ENCODE peak calls at places on chromosomes 2 and 18, in seven cellular contexts. I is choroid plexus epithelial cell, J is IMR-90, H is pancreas, S is MM.1S, X is spleen, Q is psoas muscle. G is an unnamed sample.

GRCh38 chr18:79630266-79631095 is 49.1 kb upstream of the CTDP1 start:
- DNase-seq in Q (no peak), S (no peak), H (no peak), X (peak), J (no peak), I (peak), G (no peak)

GRCh38 chr18:40355701-40356100 is 1599.3 kb upstream of the PIK3C3 start:
- DNase-seq in H (no peak), Q (no peak), J (peak), X (no peak), S (no peak), I (peak), G (no peak)

GRCh38 chr2:158738363-158738762 is 56.8 kb upstream of the DAPL1 start:
- DNase-seq in Q (no peak), H (no peak), X (no peak), I (no peak), J (no peak), S (no peak), G (no peak)

GRCh38 chr2:82139979-82140611 is 1835.5 kb upstream of the LRRTM1 start:
- DNase-seq in S (no peak), J (no peak), Q (no peak), X (no peak), I (no peak), H (no peak), G (no peak)

GRCh38 chr2:86062043-86062442 is 43.6 kb downstream of the POLR1A start:
- DNase-seq in X (no peak), I (peak), H (no peak), S (no peak), Q (no peak), J (peak), G (no peak)

GRCh38 chr2:458431-458827 is 170.5 kb upstream of the ALKAL2 start:
- DNase-seq in I (no peak), J (no peak), H (no peak), X (no peak), S (no peak), Q (no peak), G (no peak)

GRCh38 chr2:33241581-33241980 is 234.9 kb upstream of the RASGRP3 start:
- DNase-seq in I (peak), X (no peak), H (no peak), J (no peak), Q (no peak), S (no peak), G (no peak)

GRCh38 chr2:99653433-99653832 is 163.6 kb upstream of the REV1 start:
- DNase-seq in X (no peak), H (no peak), S (peak), I (no peak), Q (no peak), J (no peak), G (no peak)

GRCh38 chr18:6660334-6660733 is 69.2 kb upstream of the ARHGAP28 start:
- DNase-seq in Q (no peak), J (peak), I (peak), H (no peak), S (no peak), X (no peak), G (no peak)

GRCh38 chr2:156017486-156017885 is 315.0 kb downstream of the NR4A2 start:
- DNase-seq in X (no peak), S (no peak), I (no peak), J (no peak), Q (no peak), H (no peak), G (no peak)

GRCh38 chr2:152695763-152696162 is 21.5 kb downstream of the PRPF40A start:
- DNase-seq in I (no peak), H (no peak), Q (no peak), J (no peak), X (no peak), S (no peak), G (no peak)

GRCh38 chr2:152701198-152701597 is 16.1 kb downstream of the PRPF40A start:
- DNase-seq in S (no peak), H (no peak), J (no peak), I (no peak), Q (no peak), X (no peak), G (no peak)

GRCh38 chr2:152693033-152693432 is 24.2 kb downstream of the PRPF40A start:
- DNase-seq in X (no peak), H (no peak), S (no peak), J (no peak), I (no peak), Q (no peak), G (peak)

GRCh38 chr2:152694161-152694661 is 23.1 kb downstream of the PRPF40A start:
- DNase-seq in I (peak), J (peak), H (no peak), S (peak), X (no peak), Q (no peak), G (peak)

DNA sequence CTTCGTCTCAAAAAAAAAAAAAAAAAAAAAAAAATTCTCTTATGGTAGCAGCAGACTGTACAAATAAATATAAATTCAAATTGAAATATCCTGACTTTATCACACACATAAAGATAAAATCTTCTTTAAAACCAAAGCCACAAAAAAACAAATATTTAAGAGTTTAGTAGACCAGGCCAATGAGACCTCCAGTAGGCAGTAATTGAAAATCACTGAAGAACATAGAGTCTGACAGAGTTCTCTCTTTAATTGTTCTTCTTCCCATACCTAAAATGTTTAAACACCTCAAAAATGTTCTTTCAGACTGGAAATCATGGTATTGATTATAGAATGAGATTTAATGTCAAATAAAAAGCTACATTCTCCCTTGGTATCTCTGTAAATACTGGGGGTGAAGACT is 20.8 kb downstream of the PRPF40A start:
- DNase-seq in J (no peak), Q (no peak), I (no peak), S (no peak), H (no peak), X (no peak), G (no peak)
- H3K4me3 ChIP-seq in J (no peak), Q (no peak), I (no peak), S (no peak), H (no peak), X (no peak), G (no peak)

DNA sequence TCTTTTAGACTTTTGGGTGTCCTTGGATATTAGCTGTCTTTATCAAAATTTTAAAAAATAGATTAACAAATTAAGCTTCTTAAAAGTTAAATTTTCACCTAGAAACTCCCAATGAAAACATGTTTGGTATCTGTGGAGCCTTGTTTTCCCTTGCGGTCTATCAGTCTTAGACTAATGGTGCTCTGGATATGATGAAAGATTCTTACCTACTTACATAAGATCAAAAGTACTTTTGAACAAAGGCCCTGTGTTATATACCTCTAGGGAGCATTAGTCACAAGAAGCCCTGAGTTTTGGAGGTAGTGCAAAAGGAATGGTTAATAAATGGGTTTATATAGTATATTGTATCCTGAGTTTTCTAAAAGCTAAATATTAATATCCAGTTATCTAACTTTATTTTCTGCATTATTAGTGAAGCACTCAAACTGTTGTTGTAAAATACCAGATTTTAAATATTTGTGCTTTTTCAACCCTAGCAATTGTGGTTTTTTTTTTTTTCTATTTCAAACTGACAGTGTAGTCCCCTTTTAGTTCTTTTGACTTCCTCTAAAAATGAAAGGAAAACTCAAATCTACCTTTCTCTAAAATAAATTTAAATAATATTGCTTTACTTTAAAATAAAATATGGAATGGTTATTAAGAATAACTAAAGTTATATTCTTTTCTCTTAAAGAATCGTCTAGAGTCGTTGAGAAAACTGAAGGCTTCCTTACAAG is 18.1 kb downstream of the NDC80 start:
- DNase-seq in Q (no peak), H (no peak), I (peak), S (no peak), J (no peak), X (no peak), G (no peak)
- H3K4me3 ChIP-seq in Q (peak), H (no peak), I (no peak), S (no peak), J (no peak), X (no peak), G (no peak)

GRCh38 chr2:222895143-222895542 is 34.3 kb downstream of the ACSL3 start:
- DNase-seq in I (no peak), X (no peak), H (no peak), J (no peak), Q (no peak), S (no peak), G (no peak)

GRCh38 chr2:222891890-222892289 is 31.1 kb downstream of the ACSL3 start:
- DNase-seq in I (peak), J (peak), H (no peak), X (no peak), Q (no peak), S (no peak), G (no peak)

GRCh38 chr2:222893716-222894115 is 32.9 kb downstream of the ACSL3 start:
- DNase-seq in I (no peak), S (no peak), Q (no peak), H (no peak), J (no peak), X (no peak), G (no peak)

GRCh38 chr2:222888716-222889115 is 27.9 kb downstream of the ACSL3 start:
- DNase-seq in Q (no peak), I (no peak), H (no peak), S (no peak), J (no peak), X (no peak), G (no peak)

DNA sequence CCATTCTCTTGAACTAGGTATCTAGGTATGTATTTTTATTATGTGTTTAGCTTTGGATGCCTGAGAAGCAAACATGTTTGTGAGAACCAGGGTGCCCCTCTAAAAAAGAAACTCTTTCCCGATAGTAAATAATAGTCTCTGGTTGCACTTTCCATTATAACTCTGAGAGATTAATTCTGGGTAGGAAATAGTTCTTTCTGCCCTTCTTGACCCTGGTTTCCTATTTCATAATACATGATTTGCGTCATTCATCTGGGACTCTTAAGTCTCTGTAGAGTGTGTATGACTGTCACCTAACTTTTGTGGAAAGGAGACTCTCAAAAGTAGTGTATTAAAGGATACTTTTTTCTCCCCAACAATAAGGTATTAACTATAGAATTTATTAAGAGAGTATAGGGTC is 31.5 kb downstream of the ACSL3 start:
- DNase-seq in J (peak), X (no peak), I (peak), S (no peak), H (no peak), Q (no peak), G (no peak)
- H3K4me3 ChIP-seq in J (no peak), X (no peak), I (peak), S (no peak), H (no peak), Q (peak), G (no peak)

DNA sequence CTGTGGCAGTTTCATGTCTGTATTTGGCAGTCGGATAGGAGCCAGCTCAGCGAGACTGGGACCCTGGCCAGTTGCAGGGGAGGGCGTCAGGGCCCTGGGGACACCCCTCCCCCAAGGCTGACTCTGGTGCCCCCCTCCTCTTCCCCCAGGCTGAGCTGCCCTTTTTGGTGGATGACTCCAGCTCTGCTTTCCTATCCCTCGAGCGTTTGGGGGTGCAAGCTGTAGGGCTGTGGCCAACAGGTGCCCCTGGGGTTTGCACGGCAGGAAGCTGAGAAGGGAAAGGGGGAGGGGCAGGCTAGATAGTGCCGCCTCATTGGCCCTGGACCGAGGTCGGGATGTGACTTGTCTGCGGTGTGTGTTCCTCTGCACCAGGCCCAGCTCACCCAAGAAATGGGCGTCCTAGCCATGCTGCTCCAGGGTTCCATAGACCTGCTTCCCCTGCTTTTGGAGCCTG is 26.4 kb downstream of the SPEG start:
- DNase-seq in S (no peak), I (no peak), J (peak), H (no peak), X (no peak), Q (no peak), G (peak)
- H3K4me3 ChIP-seq in S (no peak), I (no peak), J (no peak), H (no peak), X (no peak), Q (peak), G (no peak)